ENCODE peak calls at places on chromosomes 4 and X, in five cellular contexts. One of them, this sample, is unnamed.
A peak's percentile ranks its signal among the peaks of the same experiment; 100 is the strongest.

GRCh38 chr4:16043820-16044554 is 39.8 kb downstream of the PROM1 start:
- DNase-seq in upper lobe of left lung: no peak
- DNase-seq in HepG2: no peak
- DNase-seq in breast epithelium: no peak
- DNase-seq in transverse colon: no peak
- DNase-seq in this sample: peak; percentile 6

GRCh38 chr4:75699299-75699698 is 25.1 kb upstream of the USO1 start:
- DNase-seq in transverse colon: no peak
- DNase-seq in breast epithelium: no peak
- DNase-seq in upper lobe of left lung: no peak
- DNase-seq in HepG2: no peak
- DNase-seq in this sample: no peak

GRCh38 chr4:15751155-15751554 is 27.0 kb upstream of the CD38 start:
- DNase-seq in upper lobe of left lung: no peak
- DNase-seq in transverse colon: no peak
- DNase-seq in HepG2: no peak
- DNase-seq in breast epithelium: no peak
- DNase-seq in this sample: no peak

GRCh38 chrX:47898024-47898423 is 61.3 kb downstream of the ZNF81 start:
- DNase-seq in HepG2: no peak
- DNase-seq in upper lobe of left lung: no peak
- DNase-seq in transverse colon: no peak
- DNase-seq in breast epithelium: no peak
- DNase-seq in this sample: no peak

GRCh38 chr4:56410247-56410646 is 23.0 kb upstream of the AASDH start:
- DNase-seq in transverse colon: peak; percentile 17
- DNase-seq in upper lobe of left lung: peak; percentile 36
- DNase-seq in breast epithelium: peak; percentile 74
- DNase-seq in HepG2: peak; percentile 72
- DNase-seq in this sample: peak; percentile 77

GRCh38 chr4:160044693-160045092 is 941.8 kb downstream of the RAPGEF2 start:
- DNase-seq in transverse colon: no peak
- DNase-seq in upper lobe of left lung: no peak
- DNase-seq in HepG2: no peak
- DNase-seq in breast epithelium: no peak
- DNase-seq in this sample: no peak

GRCh38 chr4:89898304-89898716 is 3.7 kb downstream of the MMRN1 start:
- DNase-seq in upper lobe of left lung: peak; percentile 23
- DNase-seq in HepG2: no peak
- DNase-seq in transverse colon: no peak
- DNase-seq in breast epithelium: no peak
- DNase-seq in this sample: no peak

GRCh38 chr4:183905081-183905592 is at the start of gene STOX2:
- DNase-seq in transverse colon: peak; percentile 69
- DNase-seq in HepG2: peak; percentile 26
- DNase-seq in upper lobe of left lung: peak; percentile 84
- DNase-seq in breast epithelium: peak; percentile 44
- DNase-seq in this sample: peak; percentile 73

GRCh38 chr4:138535316-138535715 is 293.2 kb upstream of the SLC7A11 start:
- DNase-seq in transverse colon: no peak
- DNase-seq in breast epithelium: no peak
- DNase-seq in upper lobe of left lung: no peak
- DNase-seq in HepG2: no peak
- DNase-seq in this sample: no peak

GRCh38 chr4:43089730-43090129 is 197.2 kb downstream of the GRXCR1 start:
- DNase-seq in breast epithelium: no peak
- DNase-seq in HepG2: no peak
- DNase-seq in upper lobe of left lung: no peak
- DNase-seq in transverse colon: no peak
- DNase-seq in this sample: no peak

GRCh38 chrX:10326578-10326977 is 169.8 kb downstream of the CLCN4 start:
- DNase-seq in upper lobe of left lung: no peak
- DNase-seq in breast epithelium: no peak
- DNase-seq in transverse colon: no peak
- DNase-seq in HepG2: peak; percentile 25
- DNase-seq in this sample: no peak

GRCh38 chrX:74451450-74452198 is 30.3 kb downstream of the SLC16A2 start:
- DNase-seq in breast epithelium: no peak
- DNase-seq in HepG2: no peak
- DNase-seq in upper lobe of left lung: no peak
- DNase-seq in transverse colon: no peak
- DNase-seq in this sample: no peak

GRCh38 chrX:50707376-50707775 is 106.6 kb downstream of the SHROOM4 start:
- DNase-seq in HepG2: no peak
- DNase-seq in transverse colon: peak; percentile 15
- DNase-seq in breast epithelium: no peak
- DNase-seq in upper lobe of left lung: no peak
- DNase-seq in this sample: no peak

GRCh38 chr4:67871867-67872266 is 11.9 kb downstream of the TMPRSS11D start:
- DNase-seq in HepG2: peak; percentile 24
- DNase-seq in breast epithelium: no peak
- DNase-seq in upper lobe of left lung: no peak
- DNase-seq in transverse colon: no peak
- DNase-seq in this sample: no peak

GRCh38 chr4:182604161-182604591 is 313.0 kb downstream of the DCTD start:
- DNase-seq in breast epithelium: no peak
- DNase-seq in HepG2: no peak
- DNase-seq in upper lobe of left lung: no peak
- DNase-seq in transverse colon: no peak
- DNase-seq in this sample: no peak

GRCh38 chr4:80271806-80272205 is 5.3 kb downstream of the FGF5 start:
- DNase-seq in upper lobe of left lung: no peak
- DNase-seq in breast epithelium: no peak
- DNase-seq in transverse colon: no peak
- DNase-seq in HepG2: no peak
- DNase-seq in this sample: no peak

GRCh38 chr4:3673716-3674478 is 92.3 kb upstream of the ADRA2C start:
- DNase-seq in upper lobe of left lung: no peak
- DNase-seq in transverse colon: no peak
- DNase-seq in breast epithelium: no peak
- DNase-seq in HepG2: no peak
- DNase-seq in this sample: no peak

GRCh38 chr4:138301536-138301935 is 59.4 kb upstream of the SLC7A11 start:
- DNase-seq in breast epithelium: no peak
- DNase-seq in upper lobe of left lung: no peak
- DNase-seq in transverse colon: no peak
- DNase-seq in HepG2: no peak
- DNase-seq in this sample: no peak

GRCh38 chrX:118977424-118977823 is 3.0 kb downstream of the LONRF3 start:
- DNase-seq in transverse colon: no peak
- DNase-seq in HepG2: no peak
- DNase-seq in upper lobe of left lung: no peak
- DNase-seq in breast epithelium: no peak
- DNase-seq in this sample: no peak

GRCh38 chrX:67564475-67564874 is 20.7 kb downstream of the AR start:
- DNase-seq in breast epithelium: no peak
- DNase-seq in HepG2: no peak
- DNase-seq in upper lobe of left lung: no peak
- DNase-seq in transverse colon: no peak
- DNase-seq in this sample: no peak

GRCh38 chrX:14351889-14352288 is 177.4 kb upstream of the GLRA2 start:
- DNase-seq in HepG2: no peak
- DNase-seq in breast epithelium: no peak
- DNase-seq in transverse colon: no peak
- DNase-seq in upper lobe of left lung: no peak
- DNase-seq in this sample: no peak

GRCh38 chr4:139171878-139172691 is 4.9 kb downstream of the ELF2 start:
- DNase-seq in HepG2: peak; percentile 21
- DNase-seq in upper lobe of left lung: no peak
- DNase-seq in breast epithelium: no peak
- DNase-seq in transverse colon: no peak
- DNase-seq in this sample: no peak

GRCh38 chr4:176321589-176321988 is 1.8 kb downstream of the SPCS3 start:
- DNase-seq in HepG2: no peak
- DNase-seq in transverse colon: no peak
- DNase-seq in upper lobe of left lung: no peak
- DNase-seq in breast epithelium: no peak
- DNase-seq in this sample: no peak

GRCh38 chrX:20271730-20272129 is 5.0 kb upstream of the RPS6KA3 start:
- DNase-seq in transverse colon: no peak
- DNase-seq in HepG2: no peak
- DNase-seq in upper lobe of left lung: no peak
- DNase-seq in breast epithelium: no peak
- DNase-seq in this sample: no peak

GRCh38 chr4:100165809-100166208 is 24.5 kb downstream of the DDIT4L start:
- DNase-seq in transverse colon: no peak
- DNase-seq in upper lobe of left lung: no peak
- DNase-seq in breast epithelium: no peak
- DNase-seq in HepG2: no peak
- DNase-seq in this sample: no peak

GRCh38 chr4:82715731-82716617 is 82.6 kb downstream of the SCD5 start:
- DNase-seq in transverse colon: no peak
- DNase-seq in HepG2: peak; percentile 36
- DNase-seq in breast epithelium: no peak
- DNase-seq in upper lobe of left lung: no peak
- DNase-seq in this sample: no peak

GRCh38 chr4:100190643-100191600 is 654 bp upstream of the DDIT4L start:
- DNase-seq in breast epithelium: no peak
- DNase-seq in HepG2: no peak
- DNase-seq in upper lobe of left lung: peak; percentile 22
- DNase-seq in transverse colon: no peak
- DNase-seq in this sample: no peak

GRCh38 chr4:36206012-36206411 is 38.3 kb downstream of the ARAP2 start:
- DNase-seq in upper lobe of left lung: no peak
- DNase-seq in transverse colon: no peak
- DNase-seq in breast epithelium: no peak
- DNase-seq in HepG2: no peak
- DNase-seq in this sample: no peak

GRCh38 chrX:50718791-50719190 is 95.2 kb downstream of the SHROOM4 start:
- DNase-seq in breast epithelium: no peak
- DNase-seq in transverse colon: no peak
- DNase-seq in HepG2: no peak
- DNase-seq in upper lobe of left lung: no peak
- DNase-seq in this sample: no peak

GRCh38 chr4:133995243-133995960 is 206.2 kb downstream of the PABPC4L start:
- DNase-seq in transverse colon: no peak
- DNase-seq in breast epithelium: no peak
- DNase-seq in upper lobe of left lung: no peak
- DNase-seq in HepG2: no peak
- DNase-seq in this sample: no peak

GRCh38 chr4:108571027-108571569 is 49.3 kb upstream of the RPL34 start:
- DNase-seq in transverse colon: no peak
- DNase-seq in breast epithelium: no peak
- DNase-seq in upper lobe of left lung: no peak
- DNase-seq in HepG2: no peak
- DNase-seq in this sample: no peak

GRCh38 chr4:80713409-80713808 is 317.1 kb upstream of the BMP3 start:
- DNase-seq in upper lobe of left lung: no peak
- DNase-seq in breast epithelium: no peak
- DNase-seq in HepG2: no peak
- DNase-seq in transverse colon: peak; percentile 8
- DNase-seq in this sample: no peak

GRCh38 chr4:150578745-150579470 is 3.0 kb upstream of the MAB21L2 start:
- DNase-seq in breast epithelium: no peak
- DNase-seq in HepG2: no peak
- DNase-seq in upper lobe of left lung: no peak
- DNase-seq in transverse colon: no peak
- DNase-seq in this sample: no peak

GRCh38 chr4:31995943-31996901 is 1276.1 kb downstream of the PCDH7 start:
- DNase-seq in transverse colon: no peak
- DNase-seq in upper lobe of left lung: no peak
- DNase-seq in HepG2: no peak
- DNase-seq in breast epithelium: no peak
- DNase-seq in this sample: no peak
- H3K4me3 ChIP-seq in transverse colon: no peak overlapping the region
- H3K4me3 ChIP-seq in upper lobe of left lung: no peak overlapping the region
- H3K4me3 ChIP-seq in HepG2: no peak overlapping the region
- H3K4me3 ChIP-seq in breast epithelium: no peak overlapping the region
- H3K4me3 ChIP-seq in this sample: no peak overlapping the region

GRCh38 chr4:7185487-7186030 is 6.8 kb upstream of the SORCS2 start:
- DNase-seq in HepG2: no peak
- DNase-seq in upper lobe of left lung: no peak
- DNase-seq in breast epithelium: no peak
- DNase-seq in transverse colon: no peak
- DNase-seq in this sample: no peak

GRCh38 chr4:7186516-7187296 is 5.6 kb upstream of the SORCS2 start:
- DNase-seq in transverse colon: no peak
- DNase-seq in HepG2: no peak
- DNase-seq in upper lobe of left lung: no peak
- DNase-seq in breast epithelium: no peak
- DNase-seq in this sample: no peak

GRCh38 chr4:7186081-7186480 is 6.3 kb upstream of the SORCS2 start:
- DNase-seq in HepG2: peak; percentile 24
- DNase-seq in breast epithelium: no peak
- DNase-seq in transverse colon: no peak
- DNase-seq in upper lobe of left lung: no peak
- DNase-seq in this sample: no peak

GRCh38 chr4:7183780-7184460 is 8.4 kb upstream of the SORCS2 start:
- DNase-seq in upper lobe of left lung: no peak
- DNase-seq in breast epithelium: no peak
- DNase-seq in HepG2: no peak
- DNase-seq in transverse colon: no peak
- DNase-seq in this sample: no peak

DNA sequence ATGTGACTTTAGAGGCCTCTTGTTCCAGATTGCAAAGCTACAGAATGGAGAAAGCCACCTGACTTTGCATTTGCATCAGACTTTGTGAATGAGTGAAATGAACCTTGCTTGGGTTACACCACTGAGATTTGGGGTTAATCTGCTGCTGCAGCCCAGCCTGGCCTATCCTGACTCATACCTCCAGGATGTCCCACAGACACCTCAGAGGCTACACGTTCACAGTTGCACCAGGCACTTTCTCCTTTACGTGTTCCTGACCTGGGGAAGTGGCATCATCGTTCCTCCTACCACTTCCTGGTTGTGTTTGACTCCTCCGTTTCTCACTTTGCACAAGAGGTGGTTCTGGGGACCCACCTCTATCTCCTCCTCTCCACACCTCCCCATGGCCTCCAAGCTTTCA is 9.2 kb upstream of the SORCS2 start:
- DNase-seq in HepG2: no peak
- DNase-seq in upper lobe of left lung: no peak
- DNase-seq in breast epithelium: no peak
- DNase-seq in transverse colon: no peak
- DNase-seq in this sample: no peak
- TF ChIP-seq POLR2AphosphoS5 in HepG2: no peak
- TF ChIP-seq POLR2AphosphoS5 in upper lobe of left lung: no peak
- TF ChIP-seq POLR2AphosphoS5 in breast epithelium: no peak
- TF ChIP-seq POLR2AphosphoS5 in transverse colon: no peak
- TF ChIP-seq POLR2AphosphoS5 in this sample: no peak

DNA sequence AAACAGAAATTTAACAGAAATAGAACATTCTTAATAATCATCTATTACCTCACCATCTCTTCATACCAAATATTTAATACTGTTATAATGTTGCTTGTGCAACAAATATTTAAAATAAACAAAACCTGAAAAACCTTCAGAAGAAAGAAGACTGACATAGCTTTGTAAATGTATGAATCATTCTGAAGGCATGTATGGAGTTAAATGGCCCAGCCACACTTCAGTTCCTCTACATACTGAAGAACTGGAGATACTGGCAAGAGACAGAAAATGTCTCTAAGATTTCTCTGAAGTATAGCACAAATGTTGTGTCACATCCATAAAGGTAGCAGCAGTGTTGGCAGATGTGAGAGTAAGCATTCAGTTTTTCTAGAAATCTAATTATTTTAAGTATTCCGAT is 275.3 kb upstream of the FGF13 start:
- DNase-seq in upper lobe of left lung: no peak
- DNase-seq in HepG2: no peak
- DNase-seq in breast epithelium: no peak
- DNase-seq in transverse colon: no peak
- DNase-seq in this sample: no peak
- H3K4me3 ChIP-seq in upper lobe of left lung: no peak overlapping the region
- H3K4me3 ChIP-seq in HepG2: no peak overlapping the region
- H3K4me3 ChIP-seq in breast epithelium: no peak overlapping the region
- H3K4me3 ChIP-seq in transverse colon: no peak overlapping the region
- H3K4me3 ChIP-seq in this sample: no peak overlapping the region

GRCh38 chrX:154799554-154800348 is 5.5 kb downstream of the MPP1 start:
- DNase-seq in upper lobe of left lung: no peak
- DNase-seq in transverse colon: peak; percentile 33
- DNase-seq in HepG2: peak; percentile 90
- DNase-seq in breast epithelium: no peak
- DNase-seq in this sample: peak; percentile 37
- TF ChIP-seq POLR2AphosphoS5 in upper lobe of left lung: no peak
- TF ChIP-seq POLR2AphosphoS5 in transverse colon: no peak
- TF ChIP-seq POLR2AphosphoS5 in HepG2: no peak
- TF ChIP-seq POLR2AphosphoS5 in breast epithelium: no peak
- TF ChIP-seq POLR2AphosphoS5 in this sample: no peak

This sample was measured in prostate gland.